ENCODE peak calls at places on chromosomes 4 and X, in ten cellular contexts. One of them, this sample, is unnamed.

GRCh38 chr4:53637348-53637747 is 46.1 kb upstream of the LNX1 start:
- DNase-seq in fibroblast of pulmonary artery: no peak
- DNase-seq in suprapubic skin: no peak
- DNase-seq in AG04449: no peak
- DNase-seq in kidney epithelial cell: no peak
- DNase-seq in SK-N-SH: no peak
- DNase-seq in stomach: no peak
- DNase-seq in endodermal cell: no peak
- DNase-seq in GM12864: no peak
- DNase-seq in fibroblast of the aortic adventitia: no peak
- DNase-seq in this sample: no peak

GRCh38 chrX:84156831-84157230 is 31.2 kb downstream of the RPS6KA6 start:
- DNase-seq in fibroblast of pulmonary artery: no peak
- DNase-seq in suprapubic skin: no peak
- DNase-seq in AG04449: no peak
- DNase-seq in kidney epithelial cell: no peak
- DNase-seq in SK-N-SH: no peak
- DNase-seq in stomach: no peak
- DNase-seq in endodermal cell: no peak
- DNase-seq in GM12864: no peak
- DNase-seq in fibroblast of the aortic adventitia: no peak
- DNase-seq in this sample: no peak

GRCh38 chr4:6368096-6368495 is 98.4 kb downstream of the WFS1 start:
- DNase-seq in fibroblast of pulmonary artery: no peak
- DNase-seq in suprapubic skin: no peak
- DNase-seq in AG04449: no peak
- DNase-seq in kidney epithelial cell: no peak
- DNase-seq in SK-N-SH: no peak
- DNase-seq in stomach: no peak
- DNase-seq in endodermal cell: no peak
- DNase-seq in GM12864: no peak
- DNase-seq in fibroblast of the aortic adventitia: no peak
- DNase-seq in this sample: no peak

GRCh38 chrX:17792842-17793241 is 55.5 kb downstream of the SCML1 start:
- DNase-seq in fibroblast of pulmonary artery: no peak
- DNase-seq in suprapubic skin: no peak
- DNase-seq in AG04449: no peak
- DNase-seq in kidney epithelial cell: no peak
- DNase-seq in SK-N-SH: no peak
- DNase-seq in stomach: no peak
- DNase-seq in endodermal cell: no peak
- DNase-seq in GM12864: no peak
- DNase-seq in fibroblast of the aortic adventitia: no peak
- DNase-seq in this sample: peak; percentile 90

GRCh38 chr4:212438-213174 is 88.3 kb downstream of the ZNF718 start:
- DNase-seq in fibroblast of pulmonary artery: peak; percentile 87
- DNase-seq in suprapubic skin: peak; percentile 65
- DNase-seq in AG04449: peak; percentile 28
- DNase-seq in kidney epithelial cell: peak; percentile 62
- DNase-seq in SK-N-SH: peak; percentile 90
- DNase-seq in stomach: peak; percentile 38
- DNase-seq in endodermal cell: no peak
- DNase-seq in GM12864: no peak
- DNase-seq in fibroblast of the aortic adventitia: peak; percentile 80
- DNase-seq in this sample: no peak

GRCh38 chrX:26376037-26376708 is 160.2 kb downstream of the MAGEB5 start:
- DNase-seq in fibroblast of pulmonary artery: no peak
- DNase-seq in suprapubic skin: no peak
- DNase-seq in AG04449: no peak
- DNase-seq in kidney epithelial cell: no peak
- DNase-seq in SK-N-SH: no peak
- DNase-seq in stomach: no peak
- DNase-seq in endodermal cell: no peak
- DNase-seq in GM12864: no peak
- DNase-seq in fibroblast of the aortic adventitia: no peak
- DNase-seq in this sample: no peak

GRCh38 chr4:119580293-119580692 is 48.3 kb downstream of the PDE5A start:
- DNase-seq in fibroblast of pulmonary artery: no peak
- DNase-seq in suprapubic skin: no peak
- DNase-seq in AG04449: no peak
- DNase-seq in kidney epithelial cell: no peak
- DNase-seq in SK-N-SH: no peak
- DNase-seq in stomach: no peak
- DNase-seq in endodermal cell: no peak
- DNase-seq in GM12864: no peak
- DNase-seq in fibroblast of the aortic adventitia: no peak
- DNase-seq in this sample: no peak

GRCh38 chr4:28677808-28678207 is 1817.2 kb downstream of the STIM2 start:
- DNase-seq in fibroblast of pulmonary artery: no peak
- DNase-seq in suprapubic skin: no peak
- DNase-seq in AG04449: no peak
- DNase-seq in kidney epithelial cell: no peak
- DNase-seq in SK-N-SH: no peak
- DNase-seq in stomach: no peak
- DNase-seq in endodermal cell: no peak
- DNase-seq in GM12864: no peak
- DNase-seq in fibroblast of the aortic adventitia: no peak
- DNase-seq in this sample: no peak

GRCh38 chrX:102651242-102651967 is at the start of gene GPRASP1:
- DNase-seq in fibroblast of pulmonary artery: peak; percentile 21
- DNase-seq in suprapubic skin: peak; percentile 72
- DNase-seq in AG04449: no peak
- DNase-seq in kidney epithelial cell: no peak
- DNase-seq in SK-N-SH: peak; percentile 72
- DNase-seq in stomach: no peak
- DNase-seq in endodermal cell: peak; percentile 83
- DNase-seq in GM12864: no peak
- DNase-seq in fibroblast of the aortic adventitia: peak; percentile 13
- DNase-seq in this sample: no peak

GRCh38 chrX:102654696-102655095 is 3.4 kb downstream of the GPRASP1 start:
- DNase-seq in fibroblast of pulmonary artery: no peak
- DNase-seq in suprapubic skin: no peak
- DNase-seq in AG04449: no peak
- DNase-seq in kidney epithelial cell: no peak
- DNase-seq in SK-N-SH: no peak
- DNase-seq in stomach: no peak
- DNase-seq in endodermal cell: no peak
- DNase-seq in GM12864: no peak
- DNase-seq in fibroblast of the aortic adventitia: peak; percentile 32
- DNase-seq in this sample: no peak

GRCh38 chrX:102651968-102652744 is 873 bp downstream of the GPRASP1 start:
- DNase-seq in fibroblast of pulmonary artery: peak; percentile 56
- DNase-seq in suprapubic skin: no peak
- DNase-seq in AG04449: no peak
- DNase-seq in kidney epithelial cell: no peak
- DNase-seq in SK-N-SH: peak; percentile 52
- DNase-seq in stomach: no peak
- DNase-seq in endodermal cell: peak; percentile 66
- DNase-seq in GM12864: no peak
- DNase-seq in fibroblast of the aortic adventitia: peak; percentile 45
- DNase-seq in this sample: no peak

DNA sequence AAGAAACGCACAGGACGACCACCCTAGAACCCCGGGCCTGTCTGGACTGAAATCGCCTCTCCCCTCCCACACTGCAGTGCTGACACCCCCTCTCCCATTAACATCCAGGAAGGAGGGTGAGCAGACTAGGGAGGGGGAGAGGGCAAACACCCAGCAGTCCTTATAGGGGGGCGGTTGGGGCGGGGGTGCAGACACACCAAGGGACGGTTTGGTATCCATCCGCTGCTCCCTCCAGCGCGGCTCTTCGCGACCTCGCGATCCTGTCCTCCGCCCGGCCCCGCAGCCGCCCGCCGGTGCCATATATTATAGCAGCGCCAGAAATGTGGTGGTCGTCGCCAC is 411 bp upstream of the GPRASP1 start:
- DNase-seq in fibroblast of pulmonary artery: no peak
- DNase-seq in suprapubic skin: no peak
- DNase-seq in AG04449: no peak
- DNase-seq in kidney epithelial cell: no peak
- DNase-seq in SK-N-SH: no peak
- DNase-seq in stomach: no peak
- DNase-seq in endodermal cell: no peak
- DNase-seq in GM12864: no peak
- DNase-seq in fibroblast of the aortic adventitia: no peak
- DNase-seq in this sample: no peak
- H3K4me3 ChIP-seq in fibroblast of pulmonary artery: peak overlapping the region; percentile 53
- H3K4me3 ChIP-seq in suprapubic skin: peak overlapping the region; percentile 63
- H3K4me3 ChIP-seq in AG04449: peak overlapping the region; percentile 64
- H3K4me3 ChIP-seq in kidney epithelial cell: peak overlapping the region; percentile 45
- H3K4me3 ChIP-seq in SK-N-SH: peak overlapping the region; percentile 55
- H3K4me3 ChIP-seq in stomach: peak overlapping the region; percentile 48
- H3K4me3 ChIP-seq in endodermal cell: peak overlapping the region; percentile 73
- H3K4me3 ChIP-seq in GM12864: peak overlapping the region; percentile 58
- H3K4me3 ChIP-seq in fibroblast of the aortic adventitia: peak overlapping the region; percentile 62
- H3K4me3 ChIP-seq in this sample: no peak overlapping the region

DNA sequence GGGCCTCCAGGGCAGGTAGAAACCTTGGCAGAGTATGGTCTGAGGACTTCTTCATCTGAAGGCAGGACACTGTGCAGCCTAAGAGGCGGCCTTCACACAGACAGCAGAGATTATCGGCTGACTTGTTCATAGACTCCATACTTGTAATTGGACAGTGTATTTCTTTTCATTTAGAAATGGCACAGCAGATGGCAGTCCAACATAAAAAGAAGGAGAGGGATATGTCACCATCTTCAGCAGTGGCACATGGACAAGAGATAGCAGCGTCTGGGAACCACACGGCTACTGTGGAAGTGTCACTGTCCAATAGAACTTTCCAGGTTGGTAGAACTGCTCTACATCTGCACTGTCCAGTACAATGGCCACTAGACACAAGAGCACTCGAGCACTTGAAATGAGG is 21.7 kb upstream of the GEMIN8 start:
- DNase-seq in fibroblast of pulmonary artery: no peak
- DNase-seq in suprapubic skin: no peak
- DNase-seq in AG04449: no peak
- DNase-seq in kidney epithelial cell: no peak
- DNase-seq in SK-N-SH: no peak
- DNase-seq in stomach: no peak
- DNase-seq in endodermal cell: no peak
- DNase-seq in GM12864: no peak
- DNase-seq in fibroblast of the aortic adventitia: no peak
- DNase-seq in this sample: no peak
- TF ChIP-seq CTCF in fibroblast of pulmonary artery: no peak
- TF ChIP-seq CTCF in suprapubic skin: no peak
- TF ChIP-seq CTCF in AG04449: no peak
- TF ChIP-seq CTCF in kidney epithelial cell: no peak
- TF ChIP-seq CTCF in SK-N-SH: no peak
- TF ChIP-seq CTCF in stomach: no peak
- TF ChIP-seq CTCF in endodermal cell: no peak
- TF ChIP-seq CTCF in GM12864: no peak
- TF ChIP-seq CTCF in fibroblast of the aortic adventitia: no peak
- TF ChIP-seq CTCF in this sample: peak; percentile 25

DNA sequence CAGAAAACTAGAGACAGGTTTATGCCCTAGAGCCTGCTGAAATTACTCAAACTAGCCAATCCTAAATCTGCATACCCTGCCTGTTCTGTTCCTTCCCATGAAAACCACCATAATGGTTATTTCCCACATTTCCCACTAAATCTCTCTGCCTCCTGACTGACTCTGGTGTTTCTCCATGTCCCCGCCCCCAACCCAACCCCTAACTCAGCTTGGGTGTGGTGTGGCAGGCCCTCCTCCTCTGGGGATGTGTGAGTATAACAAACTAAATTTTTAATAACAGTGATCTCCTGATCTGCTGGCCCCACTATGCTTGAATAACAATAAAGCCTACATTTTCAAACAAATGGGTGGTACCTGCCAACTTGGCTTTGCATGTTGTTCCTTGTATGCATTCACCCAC is 35.5 kb upstream of the C4orf54 start:
- DNase-seq in fibroblast of pulmonary artery: no peak
- DNase-seq in suprapubic skin: no peak
- DNase-seq in AG04449: no peak
- DNase-seq in kidney epithelial cell: no peak
- DNase-seq in SK-N-SH: no peak
- DNase-seq in stomach: no peak
- DNase-seq in endodermal cell: no peak
- DNase-seq in GM12864: no peak
- DNase-seq in fibroblast of the aortic adventitia: no peak
- DNase-seq in this sample: no peak
- H3K4me3 ChIP-seq in fibroblast of pulmonary artery: no peak overlapping the region
- H3K4me3 ChIP-seq in suprapubic skin: no peak overlapping the region
- H3K4me3 ChIP-seq in AG04449: no peak overlapping the region
- H3K4me3 ChIP-seq in kidney epithelial cell: no peak overlapping the region
- H3K4me3 ChIP-seq in SK-N-SH: no peak overlapping the region
- H3K4me3 ChIP-seq in stomach: no peak overlapping the region
- H3K4me3 ChIP-seq in endodermal cell: no peak overlapping the region
- H3K4me3 ChIP-seq in GM12864: no peak overlapping the region
- H3K4me3 ChIP-seq in fibroblast of the aortic adventitia: no peak overlapping the region
- H3K4me3 ChIP-seq in this sample: no peak overlapping the region

GRCh38 chr4:113384600-113384999 is 335.1 kb downstream of the ANK2 start:
- DNase-seq in fibroblast of pulmonary artery: peak; percentile 64
- DNase-seq in suprapubic skin: no peak
- DNase-seq in AG04449: no peak
- DNase-seq in kidney epithelial cell: peak; percentile 28
- DNase-seq in SK-N-SH: no peak
- DNase-seq in stomach: no peak
- DNase-seq in endodermal cell: no peak
- DNase-seq in GM12864: no peak
- DNase-seq in fibroblast of the aortic adventitia: peak; percentile 89
- DNase-seq in this sample: no peak

GRCh38 chr4:113382704-113383103 is 333.3 kb downstream of the ANK2 start:
- DNase-seq in fibroblast of pulmonary artery: no peak
- DNase-seq in suprapubic skin: no peak
- DNase-seq in AG04449: no peak
- DNase-seq in kidney epithelial cell: no peak
- DNase-seq in SK-N-SH: no peak
- DNase-seq in stomach: no peak
- DNase-seq in endodermal cell: no peak
- DNase-seq in GM12864: no peak
- DNase-seq in fibroblast of the aortic adventitia: peak; percentile 37
- DNase-seq in this sample: no peak

GRCh38 chr4:113383111-113383785 is 333.8 kb downstream of the ANK2 start:
- DNase-seq in fibroblast of pulmonary artery: peak; percentile 98
- DNase-seq in suprapubic skin: no peak
- DNase-seq in AG04449: no peak
- DNase-seq in kidney epithelial cell: no peak
- DNase-seq in SK-N-SH: no peak
- DNase-seq in stomach: no peak
- DNase-seq in endodermal cell: no peak
- DNase-seq in GM12864: no peak
- DNase-seq in fibroblast of the aortic adventitia: peak; percentile 96
- DNase-seq in this sample: no peak

GRCh38 chr4:113389160-113389559 is 339.7 kb downstream of the ANK2 start:
- DNase-seq in fibroblast of pulmonary artery: no peak
- DNase-seq in suprapubic skin: no peak
- DNase-seq in AG04449: no peak
- DNase-seq in kidney epithelial cell: no peak
- DNase-seq in SK-N-SH: no peak
- DNase-seq in stomach: no peak
- DNase-seq in endodermal cell: no peak
- DNase-seq in GM12864: no peak
- DNase-seq in fibroblast of the aortic adventitia: no peak
- DNase-seq in this sample: no peak

DNA sequence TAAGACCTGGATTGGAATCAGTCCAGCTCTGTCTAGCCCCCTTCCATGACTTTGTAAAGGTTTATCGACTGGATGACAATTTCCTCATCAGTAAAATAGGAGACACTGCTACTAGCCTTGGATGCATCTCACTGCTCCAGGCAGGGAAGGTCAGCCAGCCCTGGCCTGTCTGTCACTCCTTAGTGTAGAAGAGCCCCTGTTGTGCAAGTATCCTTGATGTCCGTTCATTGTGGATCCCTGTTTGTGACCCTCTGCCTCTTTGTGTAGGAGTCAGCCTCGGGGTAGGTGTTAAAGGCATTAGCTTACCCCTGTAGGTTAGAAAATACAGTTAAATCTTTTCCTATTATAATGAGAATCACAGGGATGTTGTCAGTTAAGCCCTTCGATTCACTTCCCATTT is 336.0 kb downstream of the ANK2 start:
- DNase-seq in fibroblast of pulmonary artery: no peak
- DNase-seq in suprapubic skin: no peak
- DNase-seq in AG04449: no peak
- DNase-seq in kidney epithelial cell: no peak
- DNase-seq in SK-N-SH: no peak
- DNase-seq in stomach: no peak
- DNase-seq in endodermal cell: peak; percentile 63
- DNase-seq in GM12864: no peak
- DNase-seq in fibroblast of the aortic adventitia: no peak
- DNase-seq in this sample: no peak
- TF ChIP-seq CTCF in fibroblast of pulmonary artery: no peak
- TF ChIP-seq CTCF in suprapubic skin: no peak
- TF ChIP-seq CTCF in AG04449: no peak
- TF ChIP-seq CTCF in kidney epithelial cell: no peak
- TF ChIP-seq CTCF in SK-N-SH: no peak
- TF ChIP-seq CTCF in stomach: no peak
- TF ChIP-seq CTCF in endodermal cell: no peak
- TF ChIP-seq CTCF in GM12864: no peak
- TF ChIP-seq CTCF in fibroblast of the aortic adventitia: no peak
- TF ChIP-seq CTCF in this sample: no peak

This sample was measured in LNCaP clone FGC.